ENCODE peak calls at places on chromosome 19, in four cellular contexts. S, I, Y and U are unnamed samples.

GRCh38 chr19:5951338-5951861 is 26.5 kb downstream of the RANBP3 start:
- DNase-seq in S (no peak), I (no peak), Y (no peak), U (no peak)

GRCh38 chr19:9453953-9454352 is 18.6 kb upstream of the ZNF266 start:
- DNase-seq in S (no peak), I (no peak), Y (no peak), U (no peak)

GRCh38 chr19:17294051-17294891 is 9.0 kb downstream of the ABHD8 start:
- DNase-seq in S (no peak), I (no peak), Y (no peak), U (no peak)

GRCh38 chr19:11166281-11167142 is 10.9 kb upstream of the SPC24 start:
- DNase-seq in S (peak), I (no peak), Y (no peak), U (peak)

GRCh38 chr19:44777715-44778347 is at the start of gene CBLC:
- DNase-seq in S (no peak), I (no peak), Y (no peak), U (no peak)

GRCh38 chr19:33301011-33301899 is 1.1 kb downstream of the CEBPA start:
- DNase-seq in S (peak), I (peak), Y (no peak), U (no peak)

GRCh38 chr19:7549749-7550148 is 14.2 kb downstream of the PNPLA6 start:
- DNase-seq in S (no peak), I (no peak), Y (no peak), U (no peak)

GRCh38 chr19:33448159-33448516 is 73.5 kb downstream of the PEPD start:
- DNase-seq in S (no peak), I (peak), Y (no peak), U (no peak)

GRCh38 chr19:8654591-8655339 is 24.3 kb downstream of the NFILZ start:
- DNase-seq in S (peak), I (no peak), Y (no peak), U (no peak)

GRCh38 chr19:3268763-3269162 is 44.3 kb downstream of the CELF5 start:
- DNase-seq in S (no peak), I (no peak), Y (no peak), U (no peak)

GRCh38 chr19:42115705-42116104 is 16.5 kb downstream of the POU2F2 start:
- DNase-seq in S (no peak), I (no peak), Y (no peak), U (no peak)

GRCh38 chr19:45063851-45064801 is 12.2 kb downstream of the ZNF296 start:
- DNase-seq in S (no peak), I (no peak), Y (no peak), U (no peak)

GRCh38 chr19:406999-407491 is 1.9 kb downstream of the C2CD4C start:
- DNase-seq in S (no peak), I (peak), Y (no peak), U (no peak)

GRCh38 chr19:5691205-5691929 is 1.3 kb downstream of the RPL36 start:
- DNase-seq in S (peak), I (no peak), Y (no peak), U (no peak)

GRCh38 chr19:51788936-51789795 is 5.8 kb upstream of the FPR3 start:
- DNase-seq in S (peak), I (no peak), Y (no peak), U (no peak)

GRCh38 chr19:17001603-17002183 is 24.9 kb downstream of the CPAMD8 start:
- DNase-seq in S (no peak), I (no peak), Y (no peak), U (no peak)

GRCh38 chr19:6069268-6069771 is 41.0 kb downstream of the RFX2 start:
- DNase-seq in S (no peak), I (no peak), Y (no peak), U (no peak)

GRCh38 chr19:55157064-55157908 is at the start of gene TNNI3:
- DNase-seq in S (no peak), I (no peak), Y (no peak), U (no peak)

GRCh38 chr19:23991170-23991569 is 76.5 kb downstream of the ZNF726 start:
- DNase-seq in S (peak), I (no peak), Y (peak), U (no peak)

GRCh38 chr19:400976-401835 is 7.7 kb downstream of the C2CD4C start:
- DNase-seq in S (no peak), I (no peak), Y (no peak), U (no peak)

GRCh38 chr19:54420068-54420382 is 4.8 kb downstream of the TTYH1 start:
- DNase-seq in S (no peak), I (no peak), Y (no peak), U (no peak)

GRCh38 chr19:8064866-8065486 is 12.4 kb downstream of the CCL25 start:
- DNase-seq in S (no peak), I (no peak), Y (no peak), U (no peak)

GRCh38 chr19:46206176-46206575 is 23.4 kb upstream of the IGFL1 start:
- DNase-seq in S (no peak), I (no peak), Y (no peak), U (no peak)

GRCh38 chr19:45782820-45783785 is 813 bp upstream of the DMPK start:
- DNase-seq in S (peak), I (no peak), Y (peak), U (peak)

GRCh38 chr19:11092181-11092538 is 2.9 kb downstream of the LDLR start:
- DNase-seq in S (peak), I (no peak), Y (peak), U (no peak)

GRCh38 chr19:9945319-9945966 is 9.1 kb upstream of the OLFM2 start:
- DNase-seq in S (peak), I (peak), Y (peak), U (peak)

GRCh38 chr19:3346677-3347353 is 19.6 kb upstream of the NFIC start:
- DNase-seq in S (peak), I (peak), Y (no peak), U (no peak)

GRCh38 chr19:46985532-46986415 is 33.9 kb upstream of the NPAS1 start:
- DNase-seq in S (no peak), I (no peak), Y (no peak), U (no peak)

GRCh38 chr19:39110263-39110967 is 15.2 kb upstream of the PAK4 start:
- DNase-seq in S (peak), I (peak), Y (no peak), U (no peak)

GRCh38 chr19:1883784-1884183 is 1.5 kb downstream of the ABHD17A start:
- DNase-seq in S (no peak), I (no peak), Y (no peak), U (no peak)

GRCh38 chr19:55197531-55197930 is 11.8 kb downstream of the PTPRH start:
- DNase-seq in S (no peak), I (no peak), Y (no peak), U (no peak)

GRCh38 chr19:55502197-55502952 is 14.1 kb downstream of the SSC5D start:
- DNase-seq in S (no peak), I (no peak), Y (no peak), U (no peak)

GRCh38 chr19:17303940-17304267 is 679 bp upstream of the ABHD8 start:
- DNase-seq in S (no peak), I (no peak), Y (no peak), U (no peak)

DNA sequence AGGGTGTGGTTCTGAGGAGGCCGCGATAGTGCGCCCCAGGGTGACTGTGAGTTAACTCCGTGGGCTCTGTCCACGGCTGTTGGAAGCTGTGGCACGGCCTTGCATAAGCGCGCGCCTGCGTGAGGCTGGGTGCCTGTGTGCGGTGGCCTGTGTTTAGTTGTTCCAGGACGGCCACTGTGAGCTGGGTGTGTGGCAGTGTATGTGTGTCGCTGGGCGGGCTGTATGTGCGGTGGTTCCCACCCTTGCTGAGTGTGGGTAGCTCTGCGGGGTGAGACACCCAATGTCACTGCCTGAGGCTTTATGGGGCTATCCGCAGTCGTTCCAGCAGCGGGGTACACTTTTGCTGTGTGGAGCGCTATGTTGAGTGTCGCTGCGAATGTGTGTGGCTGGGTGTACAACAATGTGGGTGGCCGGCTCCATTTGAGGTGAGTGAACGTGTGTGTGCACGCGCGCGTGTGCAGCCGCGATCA is 438 bp upstream of the SSBP4 start:
- DNase-seq in S (no peak), I (peak), Y (no peak), U (no peak)
- H3K4me3 ChIP-seq in S (peak), I (peak), Y (peak), U (peak)

GRCh38 chr19:43429395-43429794 is 14.7 kb downstream of the TEX101 start:
- DNase-seq in S (no peak), I (no peak), Y (no peak), U (no peak)

GRCh38 chr19:43433689-43434088 is 19.0 kb downstream of the TEX101 start:
- DNase-seq in S (no peak), I (no peak), Y (no peak), U (no peak)

GRCh38 chr19:43430976-43431375 is 16.3 kb downstream of the TEX101 start:
- DNase-seq in S (no peak), I (no peak), Y (no peak), U (no peak)

GRCh38 chr19:43432866-43433673 is 18.4 kb downstream of the TEX101 start:
- DNase-seq in S (peak), I (no peak), Y (peak), U (no peak)

DNA sequence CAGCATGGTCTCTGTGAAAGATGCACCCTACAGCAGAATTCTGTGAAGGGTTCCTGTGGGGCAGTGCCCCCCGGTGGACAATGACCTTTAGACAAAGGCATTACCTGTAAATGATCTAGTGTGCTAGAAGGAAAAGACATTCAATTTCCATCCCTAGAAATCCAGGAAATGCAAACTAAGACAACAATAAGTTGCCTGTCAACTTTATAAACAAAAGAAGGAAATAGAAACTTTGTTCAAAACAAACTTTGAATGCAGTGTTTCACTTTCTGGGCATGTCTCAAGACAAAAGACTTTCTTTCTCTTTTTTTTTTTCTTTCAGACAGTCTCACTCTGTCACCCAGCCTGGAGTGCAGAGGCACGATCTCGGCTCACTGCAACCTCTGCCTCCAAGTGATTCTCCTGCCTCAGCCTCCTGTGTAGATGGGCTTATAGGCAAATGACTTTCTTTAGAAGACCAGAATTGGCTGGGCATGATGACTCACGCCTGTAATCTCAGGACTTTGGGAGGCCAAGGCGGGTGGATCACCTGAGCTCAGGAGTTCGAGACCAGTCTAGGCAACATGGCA is 15.5 kb downstream of the TEX101 start:
- DNase-seq in S (no peak), I (no peak), Y (no peak), U (no peak)
- TF ChIP-seq CTCF in S (no peak), I (no peak), Y (peak), U (no peak)

GRCh38 chr19:40597329-40597838 is 3.8 kb upstream of the LTBP4 start:
- DNase-seq in S (no peak), I (no peak), Y (no peak), U (no peak)
- H3K4me3 ChIP-seq in S (peak), I (peak), Y (peak), U (peak)

GRCh38 chr19:35306473-35307246 is 14.7 kb downstream of the MAG start:
- DNase-seq in S (no peak), I (no peak), Y (no peak), U (no peak)
- TF ChIP-seq CTCF in S (peak), I (no peak), Y (peak), U (peak)

GRCh38 chr19:48397263-48397635 is 3.8 kb downstream of the GRIN2D start:
- DNase-seq in S (no peak), I (no peak), Y (no peak), U (no peak)
- H3K4me3 ChIP-seq in S (no peak), I (no peak), Y (peak), U (no peak)

GRCh38 chr19:50024719-50025021 is 502 bp downstream of the VRK3 start:
- DNase-seq in S (no peak), I (no peak), Y (no peak), U (no peak)

GRCh38 chr19:50025022-50025793 is at the start of gene VRK3:
- DNase-seq in S (peak), I (peak), Y (peak), U (peak)

GRCh38 chr19:50020481-50020880 is 4.7 kb downstream of the VRK3 start:
- DNase-seq in S (no peak), I (no peak), Y (no peak), U (no peak)

GRCh38 chr19:50025794-50026549 is at the start of gene ZNF473:
- DNase-seq in S (peak), I (peak), Y (peak), U (peak)

DNA sequence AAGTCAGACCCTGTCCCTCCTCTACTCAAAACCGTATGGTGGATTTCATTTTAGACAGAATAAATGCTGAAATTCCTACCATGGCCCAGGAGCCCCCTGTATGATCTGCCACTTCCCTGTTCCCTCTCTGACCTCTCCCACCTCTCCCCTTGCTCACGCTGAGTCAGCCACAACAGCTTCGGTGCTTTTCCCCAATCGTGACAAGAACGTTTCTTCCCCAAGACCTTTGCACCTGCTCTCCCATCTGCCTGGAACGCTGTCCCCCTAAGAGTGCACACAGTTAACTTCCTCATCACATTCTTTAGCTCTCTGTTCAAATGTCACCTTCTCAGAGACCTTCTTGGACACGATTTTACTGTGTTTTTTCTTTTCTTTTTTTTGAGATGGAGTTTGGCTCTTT is 2.3 kb downstream of the VRK3 start:
- DNase-seq in S (no peak), I (no peak), Y (no peak), U (no peak)
- TF ChIP-seq CTCF in S (no peak), I (no peak), Y (no peak), U (no peak)

DNA sequence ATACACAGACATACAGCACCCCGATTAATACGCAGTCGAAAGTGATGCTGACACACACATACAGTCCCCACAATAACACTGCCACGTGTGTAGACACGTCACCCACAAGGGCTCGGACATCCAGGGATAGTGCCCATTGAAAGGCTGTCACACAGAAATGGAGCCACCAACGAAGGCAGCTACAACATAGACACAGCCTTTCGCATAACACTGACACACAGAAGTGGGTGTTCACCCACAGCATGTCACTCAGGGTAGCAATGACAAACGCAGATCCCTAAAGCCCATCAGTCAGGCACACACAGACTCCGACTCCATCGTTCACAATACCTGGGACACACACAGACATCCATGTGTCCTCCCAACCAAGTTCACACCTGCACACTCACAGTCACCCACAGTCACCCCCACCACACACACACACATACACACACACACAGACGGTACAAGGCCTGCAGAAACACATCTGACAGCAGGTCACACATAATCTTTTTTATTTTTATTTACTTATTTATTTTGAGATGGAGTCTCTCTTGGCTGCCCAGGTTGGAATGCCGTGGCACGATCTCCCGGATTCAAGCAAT is 10.4 kb upstream of the NANOS3 start:
- DNase-seq in S (no peak), I (peak), Y (no peak), U (no peak)
- H3K4me3 ChIP-seq in S (peak), I (peak), Y (peak), U (peak)

GRCh38 chr19:20472854-20473253 is 92.7 kb downstream of the ZNF737 start:
- DNase-seq in S (no peak), I (no peak), Y (no peak), U (no peak)
- TF ChIP-seq CTCF in S (no peak), I (no peak), Y (no peak), U (no peak)